ENCODE peak calls at places on chromosomes 5 and 9, in five cellular contexts. I is putamen; L is effector CD4-positive, alpha-beta T cell; Z is GM12891; B is ascending aorta. Y is an unnamed sample.

GRCh38 chr9:13899924-13900323 is 414.0 kb downstream of the NFIB start:
- DNase-seq in I (no peak), L (no peak), Z (no peak), B (peak; percentile 60), Y (no peak)

GRCh38 chr9:98580956-98581355 is 127.8 kb downstream of the GABBR2 start:
- DNase-seq in I (no peak), L (no peak), Z (no peak), B (peak; percentile 25), Y (no peak)

GRCh38 chr9:4939118-4939561 is 45.9 kb upstream of the JAK2 start:
- DNase-seq in I (peak; percentile 32), L (no peak), Z (no peak), B (no peak), Y (no peak)

GRCh38 chr5:29122306-29122705 is 2071.2 kb upstream of the CDH6 start:
- DNase-seq in I (no peak), L (no peak), Z (no peak), B (no peak), Y (no peak)

GRCh38 chr5:37721447-37721871 is 118.4 kb downstream of the GDNF start:
- DNase-seq in I (no peak), L (no peak), Z (no peak), B (no peak), Y (no peak)

GRCh38 chr5:149049371-149049781 is 13.5 kb downstream of the SH3TC2 start:
- DNase-seq in I (no peak), L (no peak), Z (no peak), B (no peak), Y (no peak)

GRCh38 chr5:153222956-153223355 is 267.5 kb upstream of the GRIA1 start:
- DNase-seq in I (no peak), L (no peak), Z (no peak), B (no peak), Y (no peak)

GRCh38 chr5:73985145-73985544 is 359.1 kb downstream of the ARHGEF28 start:
- DNase-seq in I (no peak), L (no peak), Z (no peak), B (no peak), Y (no peak)